ENCODE peak calls at places on chromosomes 16 and 17, in four cellular contexts. X is H9, C is mesendoderm, P is H1. G is an unnamed sample.

GRCh38 chr16:82456683-82457082 is 170.1 kb upstream of the CDH13 start:
- DNase-seq in X (peak; percentile 72), C (peak; percentile 80), P (peak; percentile 44), G (peak; percentile 36)

GRCh38 chr16:78474762-78475161 is 375.3 kb downstream of the WWOX start:
- DNase-seq in X (no peak), C (no peak), P (no peak), G (no peak)

GRCh38 chr17:9268546-9268945 is 247.2 kb downstream of the NTN1 start:
- DNase-seq in X (no peak), C (no peak), P (no peak), G (peak; percentile 24)

GRCh38 chr17:39687101-39687545 is 734 bp downstream of the PGAP3 start:
- DNase-seq in X (no peak), C (no peak), P (no peak), G (no peak)

GRCh38 chr17:17554266-17554665 is 37.2 kb downstream of the PEMT start:
- DNase-seq in X (no peak), C (no peak), P (no peak), G (no peak)

GRCh38 chr16:84648595-84649510 is 542 bp downstream of the KLHL36 start:
- DNase-seq in X (no peak), C (no peak), P (no peak), G (no peak)

GRCh38 chr17:40350410-40351184 is 13.9 kb downstream of the GJD3 start:
- DNase-seq in X (no peak), C (peak; percentile 97), P (no peak), G (no peak)

GRCh38 chr16:10987361-10988163 is 43.2 kb downstream of the CLEC16A start:
- DNase-seq in X (no peak), C (no peak), P (no peak), G (no peak)

GRCh38 chr17:50268040-50268439 is 6.2 kb upstream of the TMEM92 start:
- DNase-seq in X (peak; percentile 14), C (no peak), P (no peak), G (no peak)

GRCh38 chr17:50268632-50269287 is 5.5 kb upstream of the TMEM92 start:
- DNase-seq in X (peak; percentile 26), C (no peak), P (no peak), G (peak; percentile 51)

GRCh38 chr17:50265690-50266306 is 8.5 kb upstream of the TMEM92 start:
- DNase-seq in X (peak; percentile 36), C (no peak), P (no peak), G (no peak)

GRCh38 chr17:50266384-50267073 is 7.7 kb upstream of the TMEM92 start:
- DNase-seq in X (peak; percentile 40), C (no peak), P (no peak), G (peak; percentile 88)

GRCh38 chr17:50267074-50267841 is 7.0 kb upstream of the TMEM92 start:
- DNase-seq in X (no peak), C (no peak), P (no peak), G (peak; percentile 47)
- H3K56ac ChIP-seq in X (no peak overlapping the region), C (peak overlapping the region; percentile 49), P (no peak overlapping the region), G (peak overlapping the region; percentile 81)

GRCh38 chr16:49623501-49624266 is 232.2 kb downstream of the ZNF423 start:
- DNase-seq in X (peak; percentile 12), C (no peak), P (no peak), G (no peak)
- H3K56ac ChIP-seq in X (no peak overlapping the region), C (no peak overlapping the region), P (no peak overlapping the region), G (no peak overlapping the region)

DNA sequence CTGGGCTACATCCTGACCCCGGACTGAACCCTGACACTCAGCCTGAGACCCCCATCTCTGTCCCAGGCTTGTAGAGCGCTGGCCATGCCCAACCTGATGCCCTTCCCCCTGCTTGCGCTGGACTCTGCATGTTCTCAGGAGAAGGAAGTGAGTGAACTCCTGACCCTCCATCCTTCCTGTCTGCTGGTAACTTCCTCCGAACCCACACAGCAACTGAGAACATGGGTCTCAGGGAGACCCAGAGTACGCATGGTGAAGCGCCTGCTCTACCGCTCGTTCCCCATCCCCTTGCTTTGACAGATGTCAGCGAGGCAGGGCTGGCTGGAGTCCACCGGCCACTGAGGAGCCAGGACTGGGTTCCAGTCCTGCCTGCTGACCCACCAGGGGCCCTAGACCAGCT is 6.1 kb downstream of the CAMKK1 start:
- DNase-seq in X (no peak), C (no peak), P (no peak), G (no peak)
- H3K56ac ChIP-seq in X (no peak overlapping the region), C (no peak overlapping the region), P (no peak overlapping the region), G (no peak overlapping the region)

GRCh38 chr17:61545335-61545938 is 45.6 kb downstream of the NACA2 start:
- DNase-seq in X (no peak), C (no peak), P (no peak), G (no peak)

GRCh38 chr17:61542027-61542426 is 49.0 kb downstream of the NACA2 start:
- DNase-seq in X (no peak), C (no peak), P (no peak), G (no peak)

GRCh38 chr17:61543786-61544415 is 47.1 kb downstream of the NACA2 start:
- DNase-seq in X (no peak), C (no peak), P (no peak), G (no peak)

GRCh38 chr17:61551255-61551742 is 39.7 kb downstream of the NACA2 start:
- DNase-seq in X (no peak), C (peak; percentile 34), P (no peak), G (peak; percentile 67)

GRCh38 chr17:61547113-61547512 is 43.9 kb downstream of the NACA2 start:
- DNase-seq in X (no peak), C (no peak), P (no peak), G (no peak)
- H3K56ac ChIP-seq in X (no peak overlapping the region), C (no peak overlapping the region), P (no peak overlapping the region), G (no peak overlapping the region)

DNA sequence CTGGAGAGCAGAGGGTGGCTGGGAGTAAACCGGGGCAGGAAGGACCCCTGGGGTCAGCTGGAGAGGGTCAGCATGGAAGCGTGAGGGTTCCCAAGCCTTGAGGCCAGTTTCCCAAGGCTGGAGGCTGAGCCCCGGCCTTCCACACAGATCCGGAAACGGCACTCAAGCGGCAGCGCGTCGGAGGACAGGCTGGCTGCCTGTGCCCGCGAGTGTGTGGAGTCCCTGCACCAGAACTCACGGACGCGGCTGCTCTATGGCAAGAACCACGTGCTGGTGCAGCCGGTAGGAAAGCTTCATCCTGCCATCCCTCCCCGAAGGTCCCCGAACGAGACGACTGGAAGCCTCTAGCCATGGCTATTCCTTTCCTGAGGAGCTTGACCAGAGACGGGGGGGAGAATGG is 26.0 kb downstream of the SGSM2 start:
- DNase-seq in X (no peak), C (no peak), P (no peak), G (no peak)
- H3K56ac ChIP-seq in X (no peak overlapping the region), C (no peak overlapping the region), P (no peak overlapping the region), G (no peak overlapping the region)

DNA sequence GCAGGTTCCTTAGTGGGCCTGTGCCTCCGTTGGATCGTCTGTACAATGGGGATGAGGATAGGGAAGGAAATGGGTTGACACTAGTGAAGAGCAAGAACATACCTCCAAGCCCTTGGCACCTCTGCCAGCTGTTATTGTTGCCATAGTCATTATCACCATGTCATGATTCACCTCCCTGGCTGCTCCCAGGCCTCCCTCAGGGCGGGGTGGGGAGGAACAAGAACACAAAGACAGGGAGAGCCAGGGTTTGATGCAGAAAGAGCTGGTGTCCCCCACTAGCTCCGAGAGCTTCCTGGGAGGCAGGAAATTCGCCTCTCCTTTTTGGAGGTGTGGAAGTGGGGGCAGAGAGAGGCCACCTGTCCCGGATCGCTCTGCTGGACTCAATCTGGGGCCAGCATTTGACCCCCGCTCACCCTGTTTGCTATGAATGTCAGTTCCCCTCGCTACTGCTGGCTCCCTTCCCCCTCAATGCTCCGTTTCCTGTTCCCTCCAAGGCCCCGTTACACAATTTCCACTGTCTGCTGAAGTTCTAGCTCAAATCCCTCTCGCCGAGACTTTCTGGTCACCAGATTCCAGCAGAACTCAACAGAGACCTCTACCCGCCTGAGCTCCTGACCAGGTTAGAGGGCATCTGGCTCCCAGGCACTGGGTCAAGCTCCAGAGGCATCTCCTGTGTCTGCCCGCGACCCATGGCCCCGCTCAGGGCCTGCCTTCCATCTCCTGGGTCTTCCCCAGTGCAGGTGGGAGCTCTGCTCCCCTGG is 9.1 kb downstream of the TIMP2 start:
- DNase-seq in X (no peak), C (peak; percentile 57), P (no peak), G (no peak)
- H3K56ac ChIP-seq in X (no peak overlapping the region), C (peak overlapping the region; percentile 12), P (no peak overlapping the region), G (no peak overlapping the region)